ENCODE peak calls at places on chromosomes 4 and X, in six cellular contexts. U, W, D, T, O and C are unnamed samples.

GRCh38 chrX:20217279-20217678 is 49.4 kb downstream of the RPS6KA3 start:
- DNase-seq in T (no peak), W (peak; percentile 14), D (no peak), U (no peak), O (no peak), C (no peak)

GRCh38 chrX:36898301-36898700 is 109.9 kb upstream of the FAM47C start:
- DNase-seq in U (no peak), D (no peak), T (no peak), W (no peak), O (no peak), C (no peak)

GRCh38 chrX:154019061-154019621 is 561 bp downstream of the IRAK1 start:
- DNase-seq in U (peak; percentile 14), T (no peak), O (no peak), D (no peak), W (no peak), C (no peak)

GRCh38 chr4:52987401-52988056 is 125.4 kb downstream of the RASL11B start:
- DNase-seq in D (no peak), U (no peak), O (no peak), T (no peak), W (no peak), C (no peak)

GRCh38 chr4:2482693-2483092 is 13.8 kb downstream of the RNF4 start:
- DNase-seq in W (no peak), O (peak; percentile 50), T (no peak), D (no peak), U (no peak), C (no peak)

GRCh38 chr4:183349673-183350072 is 27.4 kb upstream of the CLDN24 start:
- DNase-seq in D (no peak), W (no peak), T (no peak), U (no peak), O (no peak), C (no peak)

GRCh38 chrX:6813836-6814370 is 279.0 kb upstream of the VCX3A start:
- DNase-seq in D (no peak), U (no peak), T (no peak), O (no peak), W (no peak), C (no peak)

GRCh38 chr4:6463311-6464289 is 8.8 kb downstream of the PPP2R2C start:
- DNase-seq in W (no peak), D (peak; percentile 82), U (no peak), O (no peak), T (no peak), C (no peak)

GRCh38 chr4:92968556-92968955 is 664.8 kb downstream of the GRID2 start:
- DNase-seq in U (no peak), T (no peak), D (no peak), W (no peak), O (no peak), C (no peak)

GRCh38 chr4:20288846-20289512 is 37.3 kb downstream of the SLIT2 start:
- DNase-seq in U (no peak), O (no peak), T (no peak), D (no peak), W (no peak), C (no peak)